ENCODE peak calls at places on chromosomes 5 and 9, in seven cellular contexts. One of them, this sample, is unnamed.
A peak's percentile ranks its signal among the peaks of the same experiment; 100 is the strongest.

GRCh38 chr5:170638454-170639220 is 134.8 kb downstream of the KCNIP1 start:
- DNase-seq in colonic mucosa: peak; percentile 67
- DNase-seq in ovary: peak; percentile 45
- DNase-seq in breast epithelium: peak; percentile 61
- DNase-seq in PC-3: peak; percentile 71
- DNase-seq in heart left ventricle: peak; percentile 62
- DNase-seq in BE2C: peak; percentile 82
- DNase-seq in this sample: peak; percentile 71

GRCh38 chr9:96565684-96566360 is 53.8 kb downstream of the CDC14B start:
- DNase-seq in colonic mucosa: peak; percentile 19
- DNase-seq in ovary: no peak
- DNase-seq in breast epithelium: no peak
- DNase-seq in PC-3: no peak
- DNase-seq in heart left ventricle: no peak
- DNase-seq in BE2C: no peak
- DNase-seq in this sample: no peak

GRCh38 chr5:71586052-71586940 is 844 bp upstream of the MCCC2 start:
- DNase-seq in colonic mucosa: no peak
- DNase-seq in ovary: peak; percentile 25
- DNase-seq in breast epithelium: no peak
- DNase-seq in PC-3: no peak
- DNase-seq in heart left ventricle: no peak
- DNase-seq in BE2C: peak; percentile 58
- DNase-seq in this sample: peak; percentile 93

GRCh38 chr9:106296426-106296825 is 566.5 kb upstream of the ZNF462 start:
- DNase-seq in colonic mucosa: no peak
- DNase-seq in ovary: no peak
- DNase-seq in breast epithelium: no peak
- DNase-seq in PC-3: no peak
- DNase-seq in heart left ventricle: no peak
- DNase-seq in BE2C: no peak
- DNase-seq in this sample: no peak

GRCh38 chr9:134967547-134967930 is 49.8 kb upstream of the FCN1 start:
- DNase-seq in colonic mucosa: no peak
- DNase-seq in ovary: no peak
- DNase-seq in breast epithelium: peak; percentile 10
- DNase-seq in PC-3: no peak
- DNase-seq in heart left ventricle: no peak
- DNase-seq in BE2C: peak; percentile 65
- DNase-seq in this sample: peak; percentile 41

GRCh38 chr5:136070486-136071285 is 41.9 kb downstream of the TGFBI start:
- DNase-seq in colonic mucosa: no peak
- DNase-seq in ovary: no peak
- DNase-seq in breast epithelium: no peak
- DNase-seq in PC-3: no peak
- DNase-seq in heart left ventricle: peak; percentile 59
- DNase-seq in BE2C: no peak
- DNase-seq in this sample: no peak

GRCh38 chr5:96157077-96157780 is 195.6 kb upstream of the ELL2 start:
- DNase-seq in colonic mucosa: peak; percentile 52
- DNase-seq in ovary: no peak
- DNase-seq in breast epithelium: no peak
- DNase-seq in PC-3: no peak
- DNase-seq in heart left ventricle: no peak
- DNase-seq in BE2C: no peak
- DNase-seq in this sample: no peak

GRCh38 chr9:109167716-109168115 is 667 bp upstream of the FRRS1L start:
- DNase-seq in colonic mucosa: no peak
- DNase-seq in ovary: no peak
- DNase-seq in breast epithelium: no peak
- DNase-seq in PC-3: no peak
- DNase-seq in heart left ventricle: no peak
- DNase-seq in BE2C: no peak
- DNase-seq in this sample: no peak

GRCh38 chr5:52799358-52799982 is 11.8 kb downstream of the ITGA1 start:
- DNase-seq in colonic mucosa: peak; percentile 59
- DNase-seq in ovary: no peak
- DNase-seq in breast epithelium: no peak
- DNase-seq in PC-3: peak; percentile 20
- DNase-seq in heart left ventricle: peak; percentile 56
- DNase-seq in BE2C: peak; percentile 36
- DNase-seq in this sample: peak; percentile 72

GRCh38 chr9:13576101-13576500 is 296.6 kb upstream of the MPDZ start:
- DNase-seq in colonic mucosa: no peak
- DNase-seq in ovary: no peak
- DNase-seq in breast epithelium: no peak
- DNase-seq in PC-3: no peak
- DNase-seq in heart left ventricle: no peak
- DNase-seq in BE2C: no peak
- DNase-seq in this sample: no peak

GRCh38 chr9:136978073-136978864 is 965 bp downstream of the PTGDS start:
- DNase-seq in colonic mucosa: peak; percentile 76
- DNase-seq in ovary: peak; percentile 52
- DNase-seq in breast epithelium: peak; percentile 63
- DNase-seq in PC-3: peak; percentile 16
- DNase-seq in heart left ventricle: peak; percentile 88
- DNase-seq in BE2C: peak; percentile 88
- DNase-seq in this sample: no peak

GRCh38 chr9:93673271-93673843 is 97.0 kb downstream of the PHF2 start:
- DNase-seq in colonic mucosa: peak; percentile 11
- DNase-seq in ovary: peak; percentile 4
- DNase-seq in breast epithelium: peak; percentile 25
- DNase-seq in PC-3: no peak
- DNase-seq in heart left ventricle: peak; percentile 33
- DNase-seq in BE2C: peak; percentile 31
- DNase-seq in this sample: peak; percentile 58

GRCh38 chr5:113748403-113748802 is 234.9 kb downstream of the YTHDC2 start:
- DNase-seq in colonic mucosa: no peak
- DNase-seq in ovary: no peak
- DNase-seq in breast epithelium: no peak
- DNase-seq in PC-3: peak; percentile 5
- DNase-seq in heart left ventricle: no peak
- DNase-seq in BE2C: no peak
- DNase-seq in this sample: no peak

GRCh38 chr5:90909945-90910344 is 351.3 kb downstream of the ADGRV1 start:
- DNase-seq in colonic mucosa: no peak
- DNase-seq in ovary: no peak
- DNase-seq in breast epithelium: no peak
- DNase-seq in PC-3: no peak
- DNase-seq in heart left ventricle: no peak
- DNase-seq in BE2C: no peak
- DNase-seq in this sample: no peak

GRCh38 chr5:33370135-33370472 is 70.7 kb upstream of the TARS1 start:
- DNase-seq in colonic mucosa: no peak
- DNase-seq in ovary: no peak
- DNase-seq in breast epithelium: no peak
- DNase-seq in PC-3: peak; percentile 82
- DNase-seq in heart left ventricle: no peak
- DNase-seq in BE2C: no peak
- DNase-seq in this sample: no peak

GRCh38 chr9:96420468-96421219 is 2.5 kb upstream of the ZNF367 start:
- DNase-seq in colonic mucosa: peak; percentile 28
- DNase-seq in ovary: peak; percentile 17
- DNase-seq in breast epithelium: no peak
- DNase-seq in PC-3: peak; percentile 95
- DNase-seq in heart left ventricle: peak; percentile 64
- DNase-seq in BE2C: no peak
- DNase-seq in this sample: peak; percentile 64

GRCh38 chr9:12774861-12775367 is at the start of gene LURAP1L:
- DNase-seq in colonic mucosa: peak; percentile 77
- DNase-seq in ovary: peak; percentile 26
- DNase-seq in breast epithelium: no peak
- DNase-seq in PC-3: peak; percentile 78
- DNase-seq in heart left ventricle: peak; percentile 32
- DNase-seq in BE2C: peak; percentile 43
- DNase-seq in this sample: peak; percentile 52

GRCh38 chr9:34992376-34992951 is 2.9 kb downstream of the DNAJB5 start:
- DNase-seq in colonic mucosa: no peak
- DNase-seq in ovary: peak; percentile 49
- DNase-seq in breast epithelium: no peak
- DNase-seq in PC-3: peak; percentile 80
- DNase-seq in heart left ventricle: peak; percentile 92
- DNase-seq in BE2C: peak; percentile 67
- DNase-seq in this sample: peak; percentile 70

GRCh38 chr9:121770415-121771273 is 119.2 kb downstream of the DAB2IP start:
- DNase-seq in colonic mucosa: no peak
- DNase-seq in ovary: no peak
- DNase-seq in breast epithelium: no peak
- DNase-seq in PC-3: no peak
- DNase-seq in heart left ventricle: peak; percentile 9
- DNase-seq in BE2C: no peak
- DNase-seq in this sample: no peak

GRCh38 chr5:150339165-150339564 is 18.3 kb upstream of the TCOF1 start:
- DNase-seq in colonic mucosa: no peak
- DNase-seq in ovary: no peak
- DNase-seq in breast epithelium: no peak
- DNase-seq in PC-3: no peak
- DNase-seq in heart left ventricle: no peak
- DNase-seq in BE2C: no peak
- DNase-seq in this sample: peak; percentile 86

GRCh38 chr5:178740181-178740557 is 9.7 kb upstream of the ZNF354A start:
- DNase-seq in colonic mucosa: no peak
- DNase-seq in ovary: no peak
- DNase-seq in breast epithelium: no peak
- DNase-seq in PC-3: peak; percentile 50
- DNase-seq in heart left ventricle: no peak
- DNase-seq in BE2C: no peak
- DNase-seq in this sample: no peak

GRCh38 chr9:129405089-129405830 is 215.6 kb downstream of the C9orf50 start:
- DNase-seq in colonic mucosa: no peak
- DNase-seq in ovary: no peak
- DNase-seq in breast epithelium: no peak
- DNase-seq in PC-3: no peak
- DNase-seq in heart left ventricle: no peak
- DNase-seq in BE2C: no peak
- DNase-seq in this sample: no peak

GRCh38 chr5:115815006-115815692 is 1.3 kb downstream of the CDO1 start:
- DNase-seq in colonic mucosa: no peak
- DNase-seq in ovary: no peak
- DNase-seq in breast epithelium: no peak
- DNase-seq in PC-3: no peak
- DNase-seq in heart left ventricle: no peak
- DNase-seq in BE2C: no peak
- DNase-seq in this sample: no peak
- H3K4me3 ChIP-seq in colonic mucosa: peak overlapping the region; percentile 25
- H3K4me3 ChIP-seq in ovary: peak overlapping the region; percentile 59
- H3K4me3 ChIP-seq in breast epithelium: peak overlapping the region; percentile 66
- H3K4me3 ChIP-seq in PC-3: no peak overlapping the region
- H3K4me3 ChIP-seq in heart left ventricle: peak overlapping the region; percentile 63
- H3K4me3 ChIP-seq in BE2C: no peak overlapping the region
- H3K4me3 ChIP-seq in this sample: no peak overlapping the region

GRCh38 chr5:55983986-55984385 is 10.8 kb downstream of the IL6ST start:
- DNase-seq in colonic mucosa: no peak
- DNase-seq in ovary: no peak
- DNase-seq in breast epithelium: no peak
- DNase-seq in PC-3: no peak
- DNase-seq in heart left ventricle: no peak
- DNase-seq in BE2C: no peak
- DNase-seq in this sample: no peak
- H3K4me1 ChIP-seq in colonic mucosa: peaks cover 3% of the 10 kb centered on the region
- H3K4me1 ChIP-seq in ovary: peaks cover 2% of the 10 kb centered on the region
- H3K4me1 ChIP-seq in breast epithelium: peaks cover 7% of the 10 kb centered on the region
- H3K4me1 ChIP-seq in PC-3: no peaks in the 10 kb centered on the region
- H3K4me1 ChIP-seq in heart left ventricle: peaks cover 42% of the 10 kb centered on the region
- H3K4me1 ChIP-seq in BE2C: peaks cover 3% of the 10 kb centered on the region
- H3K4me1 ChIP-seq in this sample: no peaks in the 10 kb centered on the region

GRCh38 chr9:124660341-124660801 is 110.7 kb downstream of the NR6A1 start:
- DNase-seq in colonic mucosa: peak; percentile 38
- DNase-seq in ovary: no peak
- DNase-seq in breast epithelium: no peak
- DNase-seq in PC-3: peak; percentile 23
- DNase-seq in heart left ventricle: no peak
- DNase-seq in BE2C: peak; percentile 14
- DNase-seq in this sample: peak; percentile 81
- H3K4me3 ChIP-seq in colonic mucosa: peak overlapping the region; percentile 40
- H3K4me3 ChIP-seq in ovary: peak overlapping the region; percentile 44
- H3K4me3 ChIP-seq in breast epithelium: peak overlapping the region; percentile 58
- H3K4me3 ChIP-seq in PC-3: peak overlapping the region; percentile 72
- H3K4me3 ChIP-seq in heart left ventricle: peak overlapping the region; percentile 59
- H3K4me3 ChIP-seq in BE2C: peak overlapping the region; percentile 89
- H3K4me3 ChIP-seq in this sample: peak overlapping the region; percentile 77

DNA sequence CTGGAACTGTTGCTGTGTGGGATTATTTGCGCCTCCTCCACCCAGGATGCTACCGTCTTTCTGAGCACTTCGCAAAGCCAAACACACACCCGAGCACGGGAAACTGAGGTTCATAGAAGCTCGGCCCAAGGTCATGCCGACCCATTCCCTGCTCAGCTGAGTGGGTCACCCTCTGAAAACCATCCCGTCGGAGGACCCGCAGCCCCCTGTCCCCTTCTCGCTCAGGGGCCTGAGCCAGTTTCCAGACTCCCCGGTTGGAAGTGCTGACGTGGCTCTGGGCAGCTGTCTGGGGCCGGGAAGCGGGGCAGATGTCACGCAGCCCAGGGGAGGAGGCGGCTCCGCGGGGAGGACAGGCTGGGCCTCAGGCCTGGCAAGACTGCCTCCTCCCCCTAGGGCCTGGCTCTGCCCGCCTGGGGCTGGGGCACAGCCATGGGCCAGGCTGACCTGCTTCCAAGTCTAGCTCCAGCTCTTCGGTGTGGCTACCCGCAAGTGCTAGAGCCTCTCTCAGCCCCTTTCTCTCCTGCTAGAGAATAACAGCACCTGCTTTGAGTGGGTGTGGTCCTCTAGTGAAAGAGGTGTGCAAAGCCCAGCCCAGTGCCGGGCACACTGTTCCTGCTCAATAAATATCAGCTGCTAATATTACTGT is 9.9 kb upstream of the CXXC5 start:
- DNase-seq in colonic mucosa: peak; percentile 85
- DNase-seq in ovary: peak; percentile 62
- DNase-seq in breast epithelium: no peak
- DNase-seq in PC-3: peak; percentile 73
- DNase-seq in heart left ventricle: peak; percentile 93
- DNase-seq in BE2C: peak; percentile 81
- DNase-seq in this sample: peak; percentile 81
- H3K4me1 ChIP-seq in colonic mucosa: peaks cover 21% of the 10 kb centered on the region
- H3K4me1 ChIP-seq in ovary: peaks cover 8% of the 10 kb centered on the region
- H3K4me1 ChIP-seq in breast epithelium: peaks cover 32% of the 10 kb centered on the region
- H3K4me1 ChIP-seq in PC-3: peaks cover 47% of the 10 kb centered on the region
- H3K4me1 ChIP-seq in heart left ventricle: peaks cover 50% of the 10 kb centered on the region
- H3K4me1 ChIP-seq in BE2C: peaks cover 30% of the 10 kb centered on the region
- H3K4me1 ChIP-seq in this sample: peaks cover 49% of the 10 kb centered on the region

This sample was measured in SJCRH30.